ENCODE peak calls at places on chromosomes 16 and 17, in seven cellular contexts. S is neural progenitor cell; E is mammary epithelial cell; V is SJSA1; X is suprapubic skin; P is stomach; Z is CD4-positive, CD25-positive, alpha-beta regulatory T cell. M is an unnamed sample.
A peak's percentile ranks its signal among the peaks of the same experiment; 100 is the strongest.

GRCh38 chr17:81402530-81402941 is 7.3 kb downstream of the BAHCC1 start:
- DNase-seq in S (no peak), E (no peak), V (peak; percentile 89), X (no peak), P (no peak), Z (no peak), M (no peak)

GRCh38 chr16:700684-701584 is 4.7 kb downstream of the FBXL16 start:
- DNase-seq in S (peak; percentile 90), E (no peak), V (no peak), X (no peak), P (no peak), Z (no peak), M (peak; percentile 53)

GRCh38 chr17:65754641-65755040 is 193.2 kb upstream of the AXIN2 start:
- DNase-seq in S (no peak), E (no peak), V (no peak), X (no peak), P (no peak), Z (no peak), M (no peak)

GRCh38 chr16:52561910-52562741 is 15.2 kb upstream of the TOX3 start:
- DNase-seq in S (no peak), E (no peak), V (no peak), X (no peak), P (peak; percentile 75), Z (no peak), M (no peak)

GRCh38 chr17:34010534-34010933 is 244.6 kb upstream of the CCL2 start:
- DNase-seq in S (no peak), E (no peak), V (no peak), X (no peak), P (no peak), Z (no peak), M (no peak)

GRCh38 chr16:72947379-72948237 is 100.3 kb downstream of the ZFHX3 start:
- DNase-seq in S (peak; percentile 82), E (no peak), V (no peak), X (no peak), P (no peak), Z (no peak), M (no peak)

GRCh38 chr16:4936181-4936990 is 562 bp downstream of the PPL start:
- DNase-seq in S (peak; percentile 75), E (peak; percentile 40), V (no peak), X (no peak), P (peak; percentile 38), Z (no peak), M (no peak)

GRCh38 chr16:16791051-16791450 is 412.1 kb downstream of the NPIPA7 start:
- DNase-seq in S (no peak), E (no peak), V (no peak), X (no peak), P (no peak), Z (no peak), M (no peak)

GRCh38 chr17:57879437-57880085 is 29.7 kb upstream of the MRPS23 start:
- DNase-seq in S (peak; percentile 39), E (no peak), V (no peak), X (no peak), P (no peak), Z (no peak), M (no peak)

GRCh38 chr17:419073-419735 is 66.6 kb upstream of the RPH3AL start:
- DNase-seq in S (no peak), E (no peak), V (no peak), X (no peak), P (no peak), Z (peak; percentile 78), M (peak; percentile 55)

GRCh38 chr17:416293-417206 is 63.9 kb upstream of the RPH3AL start:
- DNase-seq in S (no peak), E (no peak), V (no peak), X (no peak), P (peak; percentile 30), Z (peak; percentile 93), M (peak; percentile 24)

GRCh38 chr17:420479-421175 is 68.0 kb upstream of the RPH3AL start:
- DNase-seq in S (no peak), E (no peak), V (no peak), X (no peak), P (no peak), Z (no peak), M (no peak)

GRCh38 chr17:418421-418751 is 65.8 kb upstream of the RPH3AL start:
- DNase-seq in S (no peak), E (no peak), V (no peak), X (no peak), P (no peak), Z (peak; percentile 86), M (peak; percentile 77)

DNA sequence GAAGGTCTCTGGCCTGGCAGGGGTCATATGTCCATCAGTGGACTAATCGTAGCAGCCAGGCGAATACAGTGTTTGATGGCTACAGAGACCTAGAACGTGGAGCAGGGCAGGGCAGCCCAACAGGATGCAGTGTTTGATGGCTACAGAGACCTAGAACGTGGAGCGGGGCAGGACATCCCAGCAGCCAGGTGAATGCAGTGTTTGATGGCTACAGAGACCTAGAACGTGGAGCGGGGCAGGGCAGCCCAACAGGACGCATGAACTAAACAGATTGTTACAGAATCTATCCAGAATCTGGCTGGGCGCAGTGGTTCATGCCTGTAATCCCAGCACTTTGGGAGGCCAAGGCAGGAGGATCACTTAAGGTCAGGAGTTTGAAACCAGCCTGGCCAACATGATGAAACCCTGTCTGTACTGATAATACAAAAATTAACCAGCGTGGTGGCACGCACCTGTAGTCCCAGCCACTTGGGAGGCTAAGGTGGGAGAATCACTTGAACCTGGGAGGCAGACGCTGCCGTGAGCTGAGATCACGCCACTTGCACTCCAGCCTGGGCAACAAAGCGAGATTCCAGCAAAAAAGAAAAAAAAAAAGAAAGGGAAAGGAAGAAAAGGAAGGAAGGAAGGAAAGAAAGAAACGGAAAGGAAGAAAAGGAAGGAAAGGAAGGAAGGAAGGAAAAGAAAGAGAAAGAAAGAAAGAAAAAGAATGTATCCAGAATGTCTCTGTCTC is 65.2 kb upstream of the RPH3AL start:
- DNase-seq in S (no peak), E (no peak), V (no peak), X (no peak), P (no peak), Z (no peak), M (no peak)
- H3K27ac ChIP-seq in S (no peak overlapping the region), E (no peak overlapping the region), V (no peak overlapping the region), X (no peak overlapping the region), P (no peak overlapping the region), Z (peak overlapping the region; percentile 79), M (peak overlapping the region; percentile 20)

DNA sequence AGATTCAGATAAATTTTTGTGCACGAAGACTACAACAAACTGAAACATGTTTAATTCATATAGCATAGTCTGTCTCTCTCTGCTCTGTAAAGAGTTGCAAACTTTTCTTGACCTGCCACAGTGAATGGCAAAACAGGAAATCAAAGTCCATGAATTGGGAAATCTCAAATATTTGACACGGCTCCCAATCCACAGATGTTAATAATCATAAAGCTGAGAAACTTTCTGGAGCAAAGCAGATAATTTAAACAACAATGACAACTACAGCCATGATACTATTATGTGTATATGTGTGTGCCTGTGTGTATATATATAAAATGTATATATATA is 743 bp upstream of the ABCA6 start:
- DNase-seq in S (no peak), E (peak; percentile 25), V (no peak), X (no peak), P (no peak), Z (no peak), M (no peak)
- H3K27ac ChIP-seq in S (no peak overlapping the region), E (no peak overlapping the region), V (no peak overlapping the region), X (peak overlapping the region; percentile 62), P (peak overlapping the region; percentile 73), Z (no peak overlapping the region), M (no peak overlapping the region)

GRCh38 chr17:44687752-44688151 is 1.8 kb downstream of the CCDC43 start:
- DNase-seq in S (no peak), E (no peak), V (no peak), X (no peak), P (no peak), Z (no peak), M (no peak)
- H3K27ac ChIP-seq in S (no peak overlapping the region), E (no peak overlapping the region), V (no peak overlapping the region), X (no peak overlapping the region), P (no peak overlapping the region), Z (no peak overlapping the region), M (no peak overlapping the region)

GRCh38 chr16:89152831-89153700 is 18.5 kb upstream of the CDH15 start:
- DNase-seq in S (no peak), E (no peak), V (no peak), X (no peak), P (no peak), Z (no peak), M (peak; percentile 36)

GRCh38 chr16:89154390-89155183 is 17.0 kb upstream of the CDH15 start:
- DNase-seq in S (no peak), E (no peak), V (no peak), X (no peak), P (no peak), Z (no peak), M (no peak)

GRCh38 chr16:89155851-89156739 is 15.5 kb upstream of the CDH15 start:
- DNase-seq in S (no peak), E (no peak), V (no peak), X (no peak), P (peak; percentile 32), Z (no peak), M (no peak)

GRCh38 chr16:89155184-89155679 is 16.3 kb upstream of the CDH15 start:
- DNase-seq in S (no peak), E (no peak), V (no peak), X (no peak), P (peak; percentile 59), Z (no peak), M (no peak)

GRCh38 chr16:89153848-89154271 is 17.7 kb upstream of the CDH15 start:
- DNase-seq in S (no peak), E (no peak), V (no peak), X (no peak), P (no peak), Z (no peak), M (no peak)
- H3K27ac ChIP-seq in S (no peak overlapping the region), E (no peak overlapping the region), V (no peak overlapping the region), X (no peak overlapping the region), P (no peak overlapping the region), Z (no peak overlapping the region), M (no peak overlapping the region)

DNA sequence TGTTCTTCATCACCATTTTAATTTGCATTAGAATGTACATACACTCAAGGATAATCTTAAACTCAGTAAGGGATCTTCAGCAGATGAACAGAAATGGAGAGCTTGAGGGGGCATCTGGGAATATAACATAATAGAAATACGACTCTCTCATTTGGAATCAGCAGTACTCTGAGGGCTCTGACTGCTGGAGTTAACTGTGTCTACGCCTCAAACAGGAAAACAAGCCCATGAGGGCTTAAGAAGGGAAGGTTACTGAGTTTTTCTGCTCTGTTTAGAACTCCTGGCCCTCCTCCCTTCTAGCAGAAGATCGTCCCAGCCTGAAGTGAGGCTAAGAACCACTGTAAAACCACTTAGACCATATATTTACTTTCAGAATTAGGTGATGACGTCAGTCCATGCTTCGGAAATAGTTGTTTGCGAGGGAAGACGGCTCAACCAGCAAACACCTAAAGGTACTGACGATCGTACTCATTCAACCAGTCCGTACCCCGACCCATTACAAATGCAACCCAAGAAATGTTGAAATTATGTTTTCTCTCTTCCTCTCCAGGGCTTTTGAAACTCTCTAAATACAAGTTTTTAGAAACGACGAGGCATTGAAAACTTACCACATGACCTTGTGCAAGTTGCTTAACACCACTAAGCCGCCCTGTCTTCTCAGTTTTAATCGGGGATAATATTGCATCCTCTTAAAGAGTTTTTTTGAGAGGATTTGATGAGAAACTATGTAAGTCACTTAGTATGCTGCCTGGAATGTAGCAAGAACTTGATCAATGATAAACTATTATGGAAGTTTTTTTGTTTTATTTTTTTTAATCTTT is 148.8 kb upstream of the FAM20A start:
- DNase-seq in S (no peak), E (no peak), V (no peak), X (no peak), P (no peak), Z (no peak), M (no peak)
- H3K27ac ChIP-seq in S (no peak overlapping the region), E (no peak overlapping the region), V (no peak overlapping the region), X (no peak overlapping the region), P (peak overlapping the region; percentile 44), Z (no peak overlapping the region), M (no peak overlapping the region)

GRCh38 chr17:50943575-50943933 is 77.4 kb upstream of the TOB1 start:
- DNase-seq in S (no peak), E (no peak), V (no peak), X (peak; percentile 50), P (peak; percentile 58), Z (peak; percentile 28), M (no peak)
- H3K27ac ChIP-seq in S (no peak overlapping the region), E (no peak overlapping the region), V (no peak overlapping the region), X (peak overlapping the region; percentile 71), P (peak overlapping the region; percentile 96), Z (peak overlapping the region; percentile 72), M (no peak overlapping the region)